ENCODE peak calls at places on chromosome 22, in seven cellular contexts. Y is IMR-90, B is ovary, S is esophagus squamous epithelium, U is gastrocnemius medialis, M is adrenal gland, E is colonic mucosa. C is an unnamed sample.

GRCh38 chr22:43179151-43179910 is 7.6 kb downstream of the TTLL12 start:
- DNase-seq in E (no peak), Y (no peak), M (no peak), B (no peak), U (no peak), S (no peak), C (no peak)

GRCh38 chr22:36365020-36365411 is 22.8 kb downstream of the MYH9 start:
- DNase-seq in M (peak; percentile 91), Y (peak; percentile 99), U (no peak), S (no peak), E (peak; percentile 67), B (no peak), C (peak; percentile 72)

GRCh38 chr22:22520020-22520656 is at the start of gene ZNF280A:
- DNase-seq in S (no peak), B (no peak), M (peak; percentile 60), E (no peak), Y (no peak), U (peak; percentile 7), C (no peak)

GRCh38 chr22:30611197-30611596 is 4.2 kb downstream of the TCN2 start:
- DNase-seq in B (no peak), Y (peak; percentile 26), U (no peak), M (no peak), E (no peak), S (no peak), C (no peak)

GRCh38 chr22:43015677-43016042 is 711 bp upstream of the PACSIN2 start:
- DNase-seq in U (no peak), Y (no peak), M (no peak), B (no peak), E (no peak), S (no peak), C (no peak)

GRCh38 chr22:36065775-36066544 is 37.3 kb upstream of the RBFOX2 start:
- DNase-seq in M (peak; percentile 95), U (peak; percentile 61), E (peak; percentile 87), S (no peak), Y (peak; percentile 92), B (peak; percentile 91), C (peak; percentile 95)

GRCh38 chr22:37804886-37805857 is 2.6 kb upstream of the GCAT start:
- DNase-seq in Y (peak; percentile 70), U (peak; percentile 80), S (no peak), E (peak; percentile 93), M (peak; percentile 86), B (peak; percentile 94), C (peak; percentile 93)

GRCh38 chr22:42577623-42578240 is 24.0 kb downstream of the SERHL2 start:
- DNase-seq in M (peak; percentile 77), U (no peak), E (no peak), B (no peak), Y (no peak), S (no peak), C (no peak)

GRCh38 chr22:39471421-39472141 is 14.8 kb downstream of the MGAT3 start:
- DNase-seq in Y (peak; percentile 51), S (no peak), B (no peak), M (no peak), E (peak; percentile 59), U (no peak), C (no peak)

GRCh38 chr22:37611202-37611601 is 2.6 kb downstream of the GGA1 start:
- DNase-seq in B (no peak), E (no peak), S (no peak), M (no peak), Y (no peak), U (no peak), C (no peak)

GRCh38 chr22:28016781-28017557 is 97.9 kb upstream of the PITPNB start:
- DNase-seq in U (no peak), M (peak; percentile 6), E (no peak), B (peak; percentile 17), S (no peak), Y (no peak), C (no peak)

GRCh38 chr22:47623740-47624103 is 861.3 kb downstream of the TBC1D22A start:
- DNase-seq in M (no peak), B (no peak), Y (no peak), E (peak; percentile 11), U (no peak), S (no peak), C (no peak)

GRCh38 chr22:23263651-23264555 is 83.6 kb downstream of the BCR start:
- DNase-seq in U (no peak), M (peak; percentile 46), E (no peak), Y (no peak), S (no peak), B (no peak), C (peak; percentile 29)

GRCh38 chr22:19930537-19931486 is 10.8 kb upstream of the COMT start:
- DNase-seq in M (no peak), B (no peak), S (no peak), U (no peak), E (no peak), Y (peak; percentile 10), C (no peak)

GRCh38 chr22:40979871-40980270 is 28.7 kb downstream of the RBX1 start:
- DNase-seq in U (no peak), B (no peak), Y (no peak), M (no peak), E (no peak), S (no peak), C (no peak)

GRCh38 chr22:27252282-27253049 is 549.1 kb downstream of the MN1 start:
- DNase-seq in E (no peak), Y (peak; percentile 78), S (no peak), B (no peak), M (peak; percentile 31), U (peak; percentile 5), C (no peak)

GRCh38 chr22:31613904-31614296 is 48.1 kb downstream of the PISD start:
- DNase-seq in M (no peak), U (no peak), S (no peak), B (no peak), E (no peak), Y (no peak), C (no peak)

GRCh38 chr22:19873138-19873959 is 18.7 kb upstream of the GNB1L start:
- DNase-seq in Y (no peak), M (peak; percentile 4), E (peak; percentile 78), U (no peak), S (no peak), B (peak; percentile 17), C (peak; percentile 37)

GRCh38 chr22:38843716-38844660 is at the start of gene NPTXR:
- DNase-seq in U (no peak), Y (peak; percentile 31), B (peak; percentile 75), M (peak; percentile 71), E (no peak), S (no peak), C (peak; percentile 73)

GRCh38 chr22:39570226-39570625 is 327 bp upstream of the CACNA1I start:
- DNase-seq in U (no peak), S (no peak), E (no peak), Y (no peak), B (no peak), M (no peak), C (no peak)

GRCh38 chr22:42862045-42862734 is 5.1 kb upstream of the ARFGAP3 start:
- DNase-seq in B (no peak), S (no peak), M (no peak), E (no peak), U (no peak), Y (peak; percentile 86), C (no peak)

GRCh38 chr22:35480627-35481565 is 59.7 kb upstream of the RASD2 start:
- DNase-seq in U (no peak), Y (no peak), B (no peak), E (peak; percentile 80), M (no peak), S (no peak), C (no peak)

GRCh38 chr22:41178425-41178975 is 26.6 kb upstream of the L3MBTL2 start:
- DNase-seq in B (peak; percentile 52), Y (no peak), U (no peak), M (peak; percentile 35), S (no peak), E (no peak), C (no peak)

GRCh38 chr22:46571642-46572250 is 34.3 kb upstream of the CELSR1 start:
- DNase-seq in S (no peak), U (no peak), E (no peak), M (peak; percentile 4), B (no peak), Y (no peak), C (no peak)
- TF ChIP-seq CTCF in S (no peak), U (no peak), E (no peak), M (no peak), B (no peak), Y (no peak), C (no peak)

GRCh38 chr22:17919276-17920144 is 104.9 kb downstream of the MICAL3 start:
- DNase-seq in Y (no peak), B (no peak), U (no peak), S (no peak), M (peak; percentile 50), E (peak; percentile 38), C (no peak)
- H3K4me1 ChIP-seq in Y (peaks cover 27% of the 10 kb centered on the region), B (peaks cover 41% of the 10 kb centered on the region), U (peaks cover 81% of the 10 kb centered on the region), S (peaks cover 41% of the 10 kb centered on the region), M (peaks cover 61% of the 10 kb centered on the region), E (peaks cover 6% of the 10 kb centered on the region), C (peaks cover 45% of the 10 kb centered on the region)

DNA sequence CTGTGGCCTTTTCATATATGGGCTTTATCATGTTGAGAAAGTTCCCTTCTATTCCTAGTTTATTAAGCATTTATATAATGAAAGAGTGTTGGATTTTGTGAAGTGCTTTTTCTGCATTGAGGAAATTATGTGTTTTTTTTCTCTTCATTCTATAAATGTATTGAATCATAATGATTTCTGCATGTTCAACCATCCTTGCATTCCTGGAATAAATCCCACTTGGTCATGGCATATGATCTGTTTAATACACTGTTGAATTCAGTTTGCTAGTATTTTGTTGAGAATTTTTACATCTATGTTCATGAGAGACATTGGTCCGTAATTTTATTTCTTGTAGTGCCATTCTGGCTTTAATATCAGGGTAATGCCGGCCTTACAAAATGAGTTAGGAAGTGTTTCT is 25.8 kb downstream of the PIM3 start:
- DNase-seq in Y (no peak), S (no peak), E (no peak), M (no peak), B (no peak), U (no peak), C (no peak)
- H3K9me3 ChIP-seq in Y (peaks cover 16% of the 10 kb centered on the region), S (peaks cover 15% of the 10 kb centered on the region), E (no peaks in the 10 kb centered on the region), M (no peaks in the 10 kb centered on the region), B (no peaks in the 10 kb centered on the region), U (no peaks in the 10 kb centered on the region), C (no peaks in the 10 kb centered on the region)

GRCh38 chr22:45832959-45833580 is 143.9 kb downstream of the WNT7B start:
- DNase-seq in S (no peak), U (no peak), E (no peak), B (no peak), Y (no peak), M (no peak), C (no peak)

GRCh38 chr22:45830531-45831245 is 146.3 kb downstream of the WNT7B start:
- DNase-seq in U (no peak), B (no peak), E (no peak), Y (peak; percentile 83), S (no peak), M (no peak), C (no peak)

GRCh38 chr22:45833613-45834012 is 143.3 kb downstream of the WNT7B start:
- DNase-seq in E (no peak), B (no peak), U (no peak), M (no peak), Y (no peak), S (no peak), C (no peak)

GRCh38 chr22:45832180-45832579 is 144.8 kb downstream of the WNT7B start:
- DNase-seq in U (no peak), M (no peak), E (no peak), S (no peak), Y (no peak), B (no peak), C (no peak)

DNA sequence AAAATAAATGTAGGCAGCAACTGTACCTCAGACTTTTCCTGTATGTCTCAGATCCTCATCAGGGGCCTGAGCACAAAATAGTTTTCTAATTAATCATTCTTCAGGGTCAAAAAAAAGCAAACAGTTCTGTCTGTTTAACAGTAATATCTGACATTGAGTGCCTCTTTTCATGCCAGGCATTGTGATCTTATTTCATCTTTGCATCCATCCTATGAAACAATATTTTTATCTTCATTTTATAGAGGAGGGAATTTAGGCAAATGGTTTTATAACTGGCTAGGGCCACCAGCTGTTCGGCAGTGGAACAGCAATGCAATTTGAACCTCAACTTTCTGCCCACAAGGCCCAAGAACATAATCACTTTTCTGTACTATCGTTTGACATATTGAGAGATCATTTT is 145.6 kb downstream of the WNT7B start:
- DNase-seq in M (no peak), B (no peak), U (no peak), Y (peak; percentile 38), E (no peak), S (no peak), C (no peak)
- TF ChIP-seq CTCF in M (peak; percentile 50), B (no peak), U (no peak), Y (peak; percentile 63), E (no peak), S (no peak), C (no peak)